ENCODE peak calls at places on chromosomes 6 and 20, in five cellular contexts. G, N, X, M and E are unnamed samples.

GRCh38 chr20:50312682-50313187 is 122.1 kb downstream of the CEBPB start:
- DNase-seq in G (peak), N (no peak), X (no peak), M (no peak), E (no peak)

GRCh38 chr20:787827-788226 is 19.5 kb upstream of the SLC52A3 start:
- DNase-seq in G (no peak), N (no peak), X (no peak), M (no peak), E (no peak)

GRCh38 chr20:62874745-62875344 is 13.2 kb upstream of the TCFL5 start:
- DNase-seq in G (no peak), N (no peak), X (no peak), M (no peak), E (no peak)

GRCh38 chr6:2765896-2766766 is 938 bp downstream of the WRNIP1 start:
- DNase-seq in G (peak), N (peak), X (no peak), M (peak), E (no peak)

GRCh38 chr20:57724610-57725405 is 15.0 kb upstream of the PMEPA1 start:
- DNase-seq in G (no peak), N (no peak), X (no peak), M (no peak), E (no peak)

GRCh38 chr6:146968041-146968760 is 236.0 kb upstream of the STXBP5 start:
- DNase-seq in G (peak), N (peak), X (no peak), M (no peak), E (no peak)

GRCh38 chr6:116015560-116015959 is 45.1 kb downstream of the FRK start:
- DNase-seq in G (no peak), N (no peak), X (no peak), M (no peak), E (no peak)

GRCh38 chr20:61333484-61334108 is 81.5 kb downstream of the CDH4 start:
- DNase-seq in G (no peak), N (no peak), X (no peak), M (no peak), E (no peak)

GRCh38 chr20:41862476-41862875 is 244.3 kb upstream of the CHD6 start:
- DNase-seq in G (no peak), N (no peak), X (no peak), M (no peak), E (no peak)

GRCh38 chr20:16846011-16846410 is 97.9 kb downstream of the OTOR start:
- DNase-seq in G (no peak), N (no peak), X (no peak), M (no peak), E (no peak)

GRCh38 chr6:54198134-54198533 is 86.9 kb downstream of the MLIP start:
- DNase-seq in G (no peak), N (no peak), X (no peak), M (no peak), E (no peak)

GRCh38 chr20:38645318-38645717 is 43.7 kb downstream of the ARHGAP40 start:
- DNase-seq in G (no peak), N (no peak), X (no peak), M (no peak), E (no peak)

GRCh38 chr6:112979830-112980229 is 632.7 kb downstream of the RFPL4B start:
- DNase-seq in G (peak), N (peak), X (no peak), M (no peak), E (no peak)

GRCh38 chr20:9615766-9616454 is 101.5 kb downstream of the LAMP5 start:
- DNase-seq in G (no peak), N (no peak), X (no peak), M (no peak), E (no peak)

GRCh38 chr6:946546-946945 is 253.6 kb upstream of the EXOC2 start:
- DNase-seq in G (peak), N (no peak), X (no peak), M (no peak), E (no peak)

GRCh38 chr6:54037277-54037779 is 73.9 kb upstream of the MLIP start:
- DNase-seq in G (no peak), N (no peak), X (no peak), M (no peak), E (no peak)

GRCh38 chr6:45808917-45809316 is 206.7 kb downstream of the CLIC5 start:
- DNase-seq in G (no peak), N (no peak), X (no peak), M (no peak), E (no peak)

GRCh38 chr6:13354331-13355042 is 26.1 kb upstream of the TBC1D7 start:
- DNase-seq in G (peak), N (peak), X (no peak), M (no peak), E (no peak)

GRCh38 chr6:97207383-97207782 is 75.6 kb downstream of the MMS22L start:
- DNase-seq in G (no peak), N (no peak), X (no peak), M (no peak), E (no peak)

GRCh38 chr20:52490715-52491430 is 299.3 kb upstream of the ZFP64 start:
- DNase-seq in G (peak), N (peak), X (no peak), M (no peak), E (no peak)

GRCh38 chr6:11535801-11536230 is 1.7 kb upstream of the TMEM170B start:
- DNase-seq in G (peak), N (no peak), X (no peak), M (no peak), E (no peak)

GRCh38 chr6:170584954-170585498 is 589 bp upstream of the PDCD2 start:
- DNase-seq in G (no peak), N (no peak), X (no peak), M (no peak), E (no peak)

GRCh38 chr6:30730611-30731435 is 10.7 kb downstream of the TUBB start:
- DNase-seq in G (peak), N (no peak), X (peak), M (peak), E (peak)

GRCh38 chr20:9978395-9979004 is 56.3 kb upstream of the ANKEF1 start:
- DNase-seq in G (peak), N (peak), X (peak), M (peak), E (peak)

GRCh38 chr6:131210469-131210868 is 75.2 kb downstream of the AKAP7 start:
- DNase-seq in G (peak), N (no peak), X (no peak), M (no peak), E (no peak)

GRCh38 chr6:42403415-42403814 is 48.3 kb downstream of the TRERF1 start:
- DNase-seq in G (no peak), N (no peak), X (no peak), M (no peak), E (no peak)

GRCh38 chr20:1204061-1204460 is 807 bp downstream of the C20orf202 start:
- DNase-seq in G (no peak), N (no peak), X (no peak), M (no peak), E (no peak)

GRCh38 chr20:32560482-32560988 is 24.6 kb downstream of the NOL4L start:
- DNase-seq in G (no peak), N (no peak), X (no peak), M (no peak), E (no peak)

GRCh38 chr6:127080081-127080480 is 38.4 kb upstream of the RSPO3 start:
- DNase-seq in G (no peak), N (no peak), X (no peak), M (no peak), E (no peak)

GRCh38 chr6:26536571-26537159 is 1.5 kb upstream of the HMGN4 start:
- DNase-seq in G (peak), N (no peak), X (no peak), M (no peak), E (peak)